ENCODE peak calls at places on chromosomes 1 and 21, in ten cellular contexts. One of them, this sample, is unnamed.

GRCh38 chr1:34037856-34038255 is 127.2 kb downstream of the CSMD2 start:
- DNase-seq in NCI-H1105 treated with DMSO at 0.1 percent for 48 hours: no peak
- DNase-seq in HAP-1: no peak
- DNase-seq in endothelial cell: no peak
- DNase-seq in T-cell: no peak
- DNase-seq in NCI-H2081: no peak
- DNase-seq in CD8-positive, alpha-beta memory T cell: no peak
- DNase-seq in fibroblast of pulmonary artery: no peak
- DNase-seq in uterus: no peak
- DNase-seq in H4: no peak
- DNase-seq in this sample: no peak

GRCh38 chr1:156926175-156926574 is 5.7 kb downstream of the LRRC71 start:
- DNase-seq in NCI-H1105 treated with DMSO at 0.1 percent for 48 hours: peak
- DNase-seq in HAP-1: no peak
- DNase-seq in endothelial cell: no peak
- DNase-seq in T-cell: peak
- DNase-seq in NCI-H2081: peak
- DNase-seq in CD8-positive, alpha-beta memory T cell: no peak
- DNase-seq in fibroblast of pulmonary artery: peak
- DNase-seq in uterus: no peak
- DNase-seq in H4: peak
- DNase-seq in this sample: peak

GRCh38 chr1:200157718-200158117 is 130.2 kb downstream of the NR5A2 start:
- DNase-seq in NCI-H1105 treated with DMSO at 0.1 percent for 48 hours: no peak
- DNase-seq in HAP-1: no peak
- DNase-seq in endothelial cell: no peak
- DNase-seq in T-cell: no peak
- DNase-seq in NCI-H2081: no peak
- DNase-seq in CD8-positive, alpha-beta memory T cell: no peak
- DNase-seq in fibroblast of pulmonary artery: no peak
- DNase-seq in uterus: no peak
- DNase-seq in H4: no peak
- DNase-seq in this sample: no peak

GRCh38 chr1:20380616-20381035 is 90.0 kb downstream of the VWA5B1 start:
- DNase-seq in NCI-H1105 treated with DMSO at 0.1 percent for 48 hours: no peak
- DNase-seq in HAP-1: no peak
- DNase-seq in endothelial cell: no peak
- DNase-seq in T-cell: no peak
- DNase-seq in NCI-H2081: no peak
- DNase-seq in CD8-positive, alpha-beta memory T cell: no peak
- DNase-seq in fibroblast of pulmonary artery: peak
- DNase-seq in uterus: no peak
- DNase-seq in H4: peak
- DNase-seq in this sample: no peak

GRCh38 chr1:21607549-21608529 is 61.3 kb downstream of the RAP1GAP start:
- DNase-seq in NCI-H1105 treated with DMSO at 0.1 percent for 48 hours: no peak
- DNase-seq in HAP-1: peak
- DNase-seq in endothelial cell: peak
- DNase-seq in T-cell: no peak
- DNase-seq in NCI-H2081: no peak
- DNase-seq in CD8-positive, alpha-beta memory T cell: peak
- DNase-seq in fibroblast of pulmonary artery: peak
- DNase-seq in uterus: peak
- DNase-seq in H4: no peak
- DNase-seq in this sample: no peak

GRCh38 chr1:110262846-110263631 is 52.9 kb downstream of the KCNC4 start:
- DNase-seq in NCI-H1105 treated with DMSO at 0.1 percent for 48 hours: no peak
- DNase-seq in HAP-1: no peak
- DNase-seq in endothelial cell: peak
- DNase-seq in T-cell: no peak
- DNase-seq in NCI-H2081: no peak
- DNase-seq in CD8-positive, alpha-beta memory T cell: no peak
- DNase-seq in fibroblast of pulmonary artery: no peak
- DNase-seq in uterus: no peak
- DNase-seq in H4: no peak
- DNase-seq in this sample: no peak

GRCh38 chr21:37753122-37753599 is 163.1 kb downstream of the KCNJ6 start:
- DNase-seq in NCI-H1105 treated with DMSO at 0.1 percent for 48 hours: no peak
- DNase-seq in HAP-1: no peak
- DNase-seq in endothelial cell: no peak
- DNase-seq in T-cell: no peak
- DNase-seq in NCI-H2081: no peak
- DNase-seq in CD8-positive, alpha-beta memory T cell: no peak
- DNase-seq in fibroblast of pulmonary artery: no peak
- DNase-seq in uterus: no peak
- DNase-seq in H4: no peak
- DNase-seq in this sample: no peak

GRCh38 chr1:225911207-225912130 is 12.6 kb downstream of the PYCR2 start:
- DNase-seq in NCI-H1105 treated with DMSO at 0.1 percent for 48 hours: no peak
- DNase-seq in HAP-1: no peak
- DNase-seq in endothelial cell: peak
- DNase-seq in T-cell: peak
- DNase-seq in NCI-H2081: no peak
- DNase-seq in CD8-positive, alpha-beta memory T cell: peak
- DNase-seq in fibroblast of pulmonary artery: peak
- DNase-seq in uterus: peak
- DNase-seq in H4: no peak
- DNase-seq in this sample: no peak

GRCh38 chr21:44695176-44695575 is 1.8 kb upstream of the KRTAP10-12 start:
- DNase-seq in NCI-H1105 treated with DMSO at 0.1 percent for 48 hours: no peak
- DNase-seq in HAP-1: no peak
- DNase-seq in endothelial cell: no peak
- DNase-seq in T-cell: no peak
- DNase-seq in NCI-H2081: no peak
- DNase-seq in CD8-positive, alpha-beta memory T cell: no peak
- DNase-seq in fibroblast of pulmonary artery: no peak
- DNase-seq in uterus: no peak
- DNase-seq in H4: no peak
- DNase-seq in this sample: no peak

This sample was measured in NCI-H2227 treated with DMSO at 0.1 percent for 48 hours.